ENCODE peak calls at places on chromosomes 5 and 9, in six cellular contexts. E, R, O, I, K and U are unnamed samples.

GRCh38 chr5:40503438-40503837 is 176.3 kb upstream of the PTGER4 start:
- DNase-seq in E (peak), R (no peak), O (no peak), I (no peak), K (no peak), U (no peak)

GRCh38 chr9:87327567-87328125 is 170.0 kb upstream of the DAPK1 start:
- DNase-seq in E (peak), R (no peak), O (no peak), I (no peak), K (no peak), U (no peak)

GRCh38 chr5:5629579-5629978 is 207.1 kb downstream of the ICE1 start:
- DNase-seq in E (peak), R (no peak), O (no peak), I (no peak), K (no peak), U (no peak)

GRCh38 chr5:159040181-159040580 is 59.5 kb downstream of the EBF1 start:
- DNase-seq in E (no peak), R (no peak), O (no peak), I (no peak), K (no peak), U (no peak)

GRCh38 chr9:136628287-136628686 is 34.4 kb upstream of the EGFL7 start:
- DNase-seq in E (no peak), R (no peak), O (no peak), I (no peak), K (no peak), U (no peak)

GRCh38 chr5:133638436-133638835 is 26.1 kb upstream of the FSTL4 start:
- DNase-seq in E (no peak), R (no peak), O (no peak), I (no peak), K (no peak), U (no peak)

GRCh38 chr5:135156715-135157404 is 122.8 kb upstream of the PITX1 start:
- DNase-seq in E (peak), R (no peak), O (no peak), I (no peak), K (no peak), U (no peak)

GRCh38 chr5:175842947-175843793 is 28.2 kb upstream of the CPLX2 start:
- DNase-seq in E (peak), R (peak), O (no peak), I (no peak), K (no peak), U (no peak)

GRCh38 chr5:134073404-134073803 is 41.1 kb upstream of the TCF7 start:
- DNase-seq in E (peak), R (no peak), O (no peak), I (no peak), K (no peak), U (no peak)

GRCh38 chr9:136648746-136649145 is 14.0 kb upstream of the EGFL7 start:
- DNase-seq in E (no peak), R (no peak), O (peak), I (no peak), K (no peak), U (no peak)

GRCh38 chr5:6434737-6435136 is 13.9 kb upstream of the UBE2QL1 start:
- DNase-seq in E (no peak), R (no peak), O (no peak), I (no peak), K (no peak), U (no peak)

GRCh38 chr5:124741711-124742496 is 4.5 kb downstream of the ZNF608 start:
- DNase-seq in E (peak), R (peak), O (no peak), I (no peak), K (no peak), U (no peak)

GRCh38 chr9:91378695-91379127 is 17.0 kb upstream of the AUH start:
- DNase-seq in E (no peak), R (no peak), O (no peak), I (no peak), K (no peak), U (no peak)

GRCh38 chr9:69527454-69527853 is 144.7 kb downstream of the APBA1 start:
- DNase-seq in E (no peak), R (no peak), O (no peak), I (no peak), K (no peak), U (no peak)

GRCh38 chr5:103510851-103511553 is 51.6 kb downstream of the NUDT12 start:
- DNase-seq in E (peak), R (no peak), O (no peak), I (no peak), K (no peak), U (no peak)

GRCh38 chr9:120974181-120974580 is 47.6 kb upstream of the TRAF1 start:
- DNase-seq in E (no peak), R (no peak), O (no peak), I (no peak), K (no peak), U (no peak)

GRCh38 chr5:179276838-179277395 is 68.3 kb downstream of the ADAMTS2 start:
- DNase-seq in E (no peak), R (no peak), O (no peak), I (no peak), K (no peak), U (no peak)

GRCh38 chr5:75617746-75618352 is 6.6 kb downstream of the ANKDD1B start:
- DNase-seq in E (no peak), R (no peak), O (no peak), I (no peak), K (no peak), U (no peak)

GRCh38 chr5:119070578-119070827 is 384 bp upstream of the DMXL1 start:
- DNase-seq in E (no peak), R (no peak), O (peak), I (peak), K (no peak), U (peak)

GRCh38 chr5:14447958-14448881 is 133.4 kb upstream of the OTULINL start:
- DNase-seq in E (no peak), R (peak), O (no peak), I (no peak), K (no peak), U (no peak)

GRCh38 chr9:27094640-27095039 is 14.4 kb upstream of the TEK start:
- DNase-seq in E (peak), R (no peak), O (no peak), I (no peak), K (no peak), U (no peak)

GRCh38 chr9:97220894-97221477 is 86.5 kb upstream of the CCDC180 start:
- DNase-seq in E (no peak), R (no peak), O (no peak), I (no peak), K (no peak), U (no peak)

GRCh38 chr5:96219580-96220281 is 213.3 kb downstream of the PCSK1 start:
- DNase-seq in E (peak), R (peak), O (no peak), I (no peak), K (no peak), U (no peak)

GRCh38 chr9:105393576-105394344 is 54.1 kb upstream of the FSD1L start:
- DNase-seq in E (no peak), R (no peak), O (no peak), I (no peak), K (no peak), U (no peak)

GRCh38 chr9:134318941-134319305 is 7.3 kb upstream of the RXRA start:
- DNase-seq in E (no peak), R (no peak), O (peak), I (no peak), K (no peak), U (no peak)

GRCh38 chr5:4921929-4922328 is 218.2 kb upstream of the ADAMTS16 start:
- DNase-seq in E (no peak), R (no peak), O (no peak), I (no peak), K (no peak), U (no peak)

GRCh38 chr9:128495804-128496417 is 8.6 kb upstream of the GLE1 start:
- DNase-seq in E (peak), R (no peak), O (peak), I (no peak), K (no peak), U (no peak)

GRCh38 chr9:138102246-138103051 is 224.9 kb downstream of the CACNA1B start:
- DNase-seq in E (no peak), R (no peak), O (peak), I (no peak), K (no peak), U (no peak)

GRCh38 chr9:138098908-138099791 is 221.6 kb downstream of the CACNA1B start:
- DNase-seq in E (no peak), R (no peak), O (peak), I (no peak), K (peak), U (no peak)

GRCh38 chr9:138099803-138100598 is 222.4 kb downstream of the CACNA1B start:
- DNase-seq in E (no peak), R (no peak), O (no peak), I (no peak), K (peak), U (no peak)

GRCh38 chr9:138101444-138102234 is 224.1 kb downstream of the CACNA1B start:
- DNase-seq in E (no peak), R (no peak), O (peak), I (no peak), K (no peak), U (no peak)

DNA sequence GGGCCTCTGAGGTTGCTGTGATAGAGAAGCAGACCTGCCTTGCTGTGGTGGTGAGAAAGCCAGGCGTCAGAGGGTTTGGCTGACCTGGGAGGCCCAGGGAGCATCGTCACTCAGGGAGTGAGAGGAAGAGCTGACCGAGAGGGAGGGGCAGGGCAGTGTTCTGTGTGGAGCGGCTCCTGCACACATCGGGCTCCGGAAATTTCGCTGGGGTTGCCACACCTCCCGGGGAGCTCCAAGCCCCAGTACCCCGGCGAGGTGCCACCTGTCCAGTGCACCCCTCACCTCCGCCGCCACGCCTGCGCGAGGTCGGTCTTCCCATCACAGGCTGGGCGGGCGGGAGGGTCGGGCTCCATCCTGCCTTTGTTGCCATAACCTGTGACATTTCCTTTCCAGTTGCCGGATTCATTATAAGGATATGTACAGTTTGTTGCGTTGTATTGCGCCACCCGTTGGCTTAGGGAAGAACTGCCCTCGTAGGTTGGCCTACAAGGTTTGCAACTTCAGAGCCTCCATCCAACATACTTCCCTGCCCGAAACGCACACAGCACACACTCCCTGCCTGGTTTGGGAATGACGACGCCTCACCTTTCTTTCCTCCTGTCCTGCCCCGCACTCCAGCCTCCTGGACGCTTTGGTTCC is 223.2 kb downstream of the CACNA1B start:
- DNase-seq in E (no peak), R (no peak), O (peak), I (no peak), K (no peak), U (no peak)
- TF ChIP-seq CTCF in E (no peak), R (no peak), O (no peak), I (no peak), K (no peak), U (no peak)

DNA sequence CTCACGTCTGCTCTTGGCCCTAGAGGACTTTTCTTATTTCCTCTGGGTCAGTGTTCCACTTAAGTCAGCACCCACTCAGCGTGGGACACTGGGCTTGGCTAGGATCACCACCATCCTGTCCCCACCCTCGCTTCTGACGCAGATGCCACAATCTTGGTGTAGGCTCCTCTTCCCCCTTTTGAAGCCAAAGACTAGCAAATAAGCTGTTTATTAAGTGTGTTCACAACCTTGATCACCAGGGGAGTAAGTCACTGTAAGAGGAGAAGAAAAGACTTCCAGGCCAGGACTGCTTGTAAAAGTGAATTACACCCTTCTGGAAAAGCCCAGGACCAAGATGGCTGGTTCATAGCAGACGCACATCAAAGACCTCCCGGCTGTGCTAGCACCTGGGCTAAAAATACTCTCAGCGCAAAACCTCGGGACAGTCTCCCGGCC is 69.6 kb downstream of the RAPGEF1 start:
- DNase-seq in E (no peak), R (no peak), O (no peak), I (no peak), K (no peak), U (no peak)
- TF ChIP-seq CTCF in E (no peak), R (no peak), O (no peak), I (no peak), K (no peak), U (no peak)

GRCh38 chr5:32585122-32585445 is 273 bp upstream of the SUB1 start:
- DNase-seq in E (no peak), R (no peak), O (no peak), I (no peak), K (no peak), U (no peak)

GRCh38 chr5:32584651-32585050 is 706 bp upstream of the SUB1 start:
- DNase-seq in E (no peak), R (no peak), O (no peak), I (no peak), K (no peak), U (no peak)

GRCh38 chr5:32587067-32587551 is 1.8 kb downstream of the SUB1 start:
- DNase-seq in E (no peak), R (no peak), O (no peak), I (no peak), K (no peak), U (no peak)

GRCh38 chr5:32586251-32586642 is 890 bp downstream of the SUB1 start:
- DNase-seq in E (no peak), R (no peak), O (no peak), I (no peak), K (no peak), U (no peak)

DNA sequence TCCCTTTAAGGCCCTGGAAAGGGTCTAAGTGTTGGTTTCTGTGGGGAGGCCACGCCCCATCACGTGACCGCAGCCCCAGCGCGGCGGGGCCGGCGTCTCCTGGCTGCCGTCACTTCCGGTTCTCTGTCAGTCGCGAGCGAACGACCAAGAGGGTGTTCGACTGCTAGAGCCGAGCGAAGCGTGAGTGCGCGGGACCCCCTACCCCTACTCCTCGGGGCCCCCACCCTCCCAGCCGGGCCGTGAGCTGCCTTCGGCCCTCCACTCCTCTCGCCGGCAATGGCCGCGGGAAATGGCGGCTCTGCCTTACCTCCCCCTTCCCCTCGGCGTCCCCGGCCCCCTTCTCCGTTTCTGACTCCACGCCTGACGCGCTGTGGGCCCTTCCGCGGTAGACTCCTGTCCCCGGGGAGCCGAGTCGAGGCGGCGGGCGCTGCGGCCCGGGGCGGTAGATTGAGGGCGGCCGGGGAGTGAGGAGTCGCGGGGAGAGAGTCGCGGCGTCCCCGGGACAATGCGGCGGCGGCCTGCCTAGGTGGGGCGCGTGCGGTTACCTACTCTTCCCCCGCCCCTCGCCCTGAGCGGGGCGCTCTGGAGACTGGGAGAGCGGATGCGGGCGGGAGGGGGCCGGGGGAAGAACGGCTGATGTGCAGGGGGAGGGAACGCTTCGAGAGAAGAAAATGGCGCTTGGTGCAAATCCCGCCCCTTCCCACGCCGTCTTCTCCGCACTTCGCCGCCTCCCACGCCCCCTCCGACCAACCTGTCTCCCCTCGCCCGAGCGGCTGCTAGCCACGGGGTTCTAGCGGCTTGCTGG is at the start of gene SUB1:
- DNase-seq in E (peak), R (peak), O (peak), I (peak), K (peak), U (peak)
- TF ChIP-seq CTCF in E (no peak), R (no peak), O (no peak), I (peak), K (no peak), U (no peak)

GRCh38 chr5:150498501-150498900 is 9.4 kb upstream of the NDST1 start:
- DNase-seq in E (no peak), R (no peak), O (no peak), I (no peak), K (no peak), U (no peak)

GRCh38 chr5:150496534-150496933 is 11.4 kb upstream of the NDST1 start:
- DNase-seq in E (no peak), R (no peak), O (no peak), I (no peak), K (no peak), U (no peak)

GRCh38 chr5:150497989-150498317 is 10.0 kb upstream of the NDST1 start:
- DNase-seq in E (no peak), R (no peak), O (no peak), I (no peak), K (no peak), U (no peak)

GRCh38 chr5:150496098-150496497 is 11.8 kb upstream of the NDST1 start:
- DNase-seq in E (no peak), R (no peak), O (no peak), I (no peak), K (no peak), U (no peak)

GRCh38 chr5:150497274-150497988 is 10.5 kb upstream of the NDST1 start:
- DNase-seq in E (peak), R (peak), O (no peak), I (no peak), K (no peak), U (no peak)
- TF ChIP-seq CTCF in E (no peak), R (no peak), O (no peak), I (no peak), K (no peak), U (no peak)

DNA sequence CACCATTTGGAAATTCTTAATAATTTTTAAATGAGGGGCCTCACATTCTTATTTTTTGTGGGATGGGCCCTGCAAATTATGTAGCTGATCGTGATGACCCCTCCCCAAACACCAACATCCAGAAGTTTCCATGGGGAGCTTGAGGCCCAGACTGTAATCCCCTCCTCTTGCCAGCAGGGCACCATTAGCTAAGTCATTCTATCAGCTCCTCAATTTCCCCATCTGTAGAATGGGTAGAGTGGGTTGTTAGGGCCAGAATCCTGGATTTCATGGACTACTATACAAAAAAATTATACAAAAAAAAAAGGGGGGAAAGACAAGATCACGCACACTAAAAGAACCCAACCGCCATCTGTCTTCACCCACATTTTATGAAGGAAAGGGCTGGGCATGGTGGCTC is 38.4 kb downstream of the SHB start:
- DNase-seq in E (no peak), R (no peak), O (no peak), I (no peak), K (no peak), U (no peak)
- TF ChIP-seq CTCF in E (no peak), R (peak), O (no peak), I (no peak), K (no peak), U (no peak)

GRCh38 chr5:65766159-65766558 is 44.2 kb downstream of the NLN start:
- DNase-seq in E (no peak), R (no peak), O (no peak), I (no peak), K (no peak), U (no peak)

GRCh38 chr5:65758546-65759144 is 36.6 kb downstream of the NLN start:
- DNase-seq in E (no peak), R (no peak), O (no peak), I (no peak), K (no peak), U (no peak)

GRCh38 chr5:65765582-65765981 is 43.6 kb downstream of the NLN start:
- DNase-seq in E (no peak), R (no peak), O (no peak), I (no peak), K (no peak), U (no peak)

GRCh38 chr5:65762234-65762633 is 40.2 kb downstream of the NLN start:
- DNase-seq in E (peak), R (no peak), O (no peak), I (no peak), K (no peak), U (no peak)

DNA sequence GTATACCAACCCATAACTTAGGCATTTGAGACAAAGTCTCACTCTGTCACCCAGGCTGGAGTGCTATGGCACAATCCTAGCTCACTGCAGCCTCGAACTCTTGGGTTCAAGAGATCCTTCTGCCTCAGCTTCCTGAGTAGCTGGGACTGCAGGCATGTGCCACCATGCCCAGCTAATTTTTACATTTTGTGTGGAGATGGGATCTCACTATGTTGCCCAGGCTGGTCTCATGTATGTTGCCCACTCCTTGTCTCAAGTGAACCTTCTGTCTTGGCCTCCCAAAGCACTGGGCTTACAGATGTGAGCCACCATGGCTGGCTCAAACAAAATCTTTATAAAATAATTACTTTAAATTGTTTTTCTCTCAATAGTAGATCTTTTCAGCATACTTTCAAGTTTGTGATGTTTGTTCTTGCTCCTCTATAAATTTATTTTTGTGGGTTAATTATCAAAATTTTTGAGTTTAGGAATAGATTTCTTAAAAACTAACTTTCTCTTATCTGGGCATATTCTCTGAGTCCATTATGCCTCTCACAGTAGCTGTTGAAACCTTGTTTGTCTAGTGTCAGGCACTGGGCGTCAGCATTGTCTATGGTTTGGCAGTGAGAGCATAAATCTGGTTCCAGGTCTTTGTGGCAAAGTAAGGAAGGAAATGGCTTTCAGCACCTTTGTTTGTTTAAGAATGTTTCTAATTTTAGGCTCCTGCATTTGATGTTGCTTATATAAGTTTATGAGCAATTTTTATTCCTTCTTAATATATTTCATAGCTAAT is 38.7 kb downstream of the NLN start:
- DNase-seq in E (peak), R (no peak), O (no peak), I (no peak), K (peak), U (no peak)
- TF ChIP-seq CTCF in E (peak), R (no peak), O (peak), I (no peak), K (peak), U (no peak)